ENCODE peak calls at places on chromosomes 4 and X, in eight cellular contexts. W is Peyer's patch, J is K562, N is prostate gland, D is suprapubic skin, Q is adrenal gland, O is ovary, S is esophagus squamous epithelium. U is an unnamed sample.
A peak's percentile ranks its signal among the peaks of the same experiment; 100 is the strongest.

GRCh38 chrX:51461053-51462050 is 35.0 kb downstream of the NUDT11 start:
- DNase-seq in D (no peak), Q (peak; percentile 33), W (no peak), O (no peak), N (no peak), J (peak; percentile 41), S (no peak), U (no peak)

GRCh38 chr4:188872809-188873208 is 733.6 kb downstream of the TRIML1 start:
- DNase-seq in N (no peak), J (no peak), D (no peak), O (no peak), S (no peak), Q (no peak), W (no peak), U (no peak)

GRCh38 chr4:6962211-6963041 is 52.8 kb downstream of the TBC1D14 start:
- DNase-seq in S (no peak), N (no peak), O (no peak), Q (no peak), D (no peak), J (no peak), W (peak; percentile 52), U (peak; percentile 42)

GRCh38 chr4:188282620-188283232 is 143.5 kb downstream of the TRIML1 start:
- DNase-seq in D (no peak), Q (no peak), N (no peak), O (no peak), J (no peak), W (no peak), S (no peak), U (no peak)

GRCh38 chr4:181061787-181062186 is 1181.4 kb upstream of the TENM3 start:
- DNase-seq in D (no peak), S (no peak), Q (no peak), N (no peak), J (no peak), O (no peak), W (no peak), U (no peak)

GRCh38 chr4:139560396-139561084 is 4.5 kb upstream of the SETD7 start:
- DNase-seq in D (no peak), W (no peak), J (no peak), S (no peak), N (no peak), Q (no peak), O (no peak), U (no peak)

GRCh38 chrX:55907968-55908607 is 190.5 kb downstream of the RRAGB start:
- DNase-seq in N (peak; percentile 49), D (no peak), J (peak; percentile 31), Q (peak; percentile 60), O (peak; percentile 65), S (no peak), W (peak; percentile 68), U (no peak)

GRCh38 chr4:152352645-152353116 is 183.2 kb downstream of the FBXW7 start:
- DNase-seq in O (peak; percentile 62), Q (peak; percentile 78), D (peak; percentile 67), S (no peak), W (no peak), N (peak; percentile 72), J (peak; percentile 58), U (no peak)

GRCh38 chrX:67544871-67545771 is 1.3 kb downstream of the AR start:
- DNase-seq in Q (peak; percentile 35), D (no peak), W (peak; percentile 20), S (no peak), J (peak; percentile 0), O (peak; percentile 40), N (peak; percentile 5), U (no peak)

GRCh38 chr4:57132746-57133142 is 22.6 kb upstream of the IGFBP7 start:
- DNase-seq in O (no peak), N (no peak), D (no peak), S (no peak), W (no peak), J (no peak), Q (no peak), U (no peak)

GRCh38 chrX:40278340-40279090 is 180.8 kb upstream of the BCOR start:
- DNase-seq in D (no peak), N (no peak), O (no peak), J (no peak), W (no peak), S (no peak), Q (no peak), U (no peak)

GRCh38 chr4:15232725-15233597 is 194.9 kb upstream of the C1QTNF7 start:
- DNase-seq in Q (peak; percentile 28), O (no peak), N (no peak), S (no peak), W (no peak), D (no peak), J (no peak), U (no peak)

DNA sequence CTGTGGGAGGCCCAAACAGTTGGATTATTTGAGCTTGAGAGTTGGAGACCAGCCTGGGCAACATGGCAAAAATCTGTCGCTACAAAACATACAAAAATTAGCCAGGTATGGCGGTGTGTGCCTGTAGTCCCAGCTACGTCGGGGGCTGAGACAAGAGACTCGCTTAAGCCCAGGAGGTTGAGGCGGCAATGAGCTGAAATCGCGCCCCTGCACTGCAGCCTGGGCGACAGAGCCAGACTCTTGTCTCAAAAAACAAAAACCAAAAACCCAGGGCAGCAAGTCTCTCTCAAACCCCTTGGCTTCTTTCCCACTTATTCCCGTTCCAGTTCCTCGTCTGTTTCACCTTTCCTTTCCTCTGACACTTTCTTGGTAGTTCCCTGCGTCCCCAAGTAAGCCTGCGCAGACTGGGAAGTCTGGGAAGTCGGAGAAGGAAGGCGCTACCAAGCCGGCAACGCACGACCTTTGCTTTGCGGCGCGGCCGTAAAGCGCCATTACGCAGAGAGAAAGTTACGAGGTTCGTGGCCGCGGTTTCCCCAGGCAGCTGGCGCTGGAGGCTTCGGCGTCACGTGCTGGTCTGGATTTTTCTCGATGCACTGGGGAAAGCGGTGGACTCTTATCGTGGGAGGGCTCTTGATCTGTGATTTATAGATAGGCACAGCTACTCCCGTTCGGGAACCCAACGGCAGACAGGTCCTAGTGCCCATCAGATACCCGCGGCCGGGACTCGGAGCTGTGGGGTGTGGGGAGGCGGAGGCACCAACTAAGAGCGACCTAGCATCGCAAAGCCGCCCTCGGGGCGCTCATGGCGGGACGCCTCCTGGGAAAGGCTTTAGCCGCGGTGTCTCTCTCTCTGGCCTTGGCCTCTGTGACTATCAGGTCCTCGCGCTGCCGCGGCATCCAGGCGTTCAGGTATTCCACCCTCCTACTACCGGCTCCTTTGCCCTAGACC is at the start of gene NUDT9:
- DNase-seq in O (peak; percentile 95), D (peak; percentile 95), S (peak; percentile 70), Q (peak; percentile 96), N (peak; percentile 93), W (peak; percentile 96), J (peak; percentile 96), U (peak; percentile 97)
- TF ChIP-seq POLR2A in O (peak; percentile 94), D (no peak), S (no peak), Q (peak; percentile 48), N (peak; percentile 47), W (peak; percentile 57), J (peak; percentile 96), U (peak; percentile 80)

GRCh38 chr4:48489683-48490011 is 405 bp upstream of the ZAR1 start:
- DNase-seq in D (no peak), W (no peak), N (no peak), O (no peak), Q (no peak), J (no peak), S (no peak), U (no peak)

GRCh38 chr4:48493485-48494100 is 3.5 kb downstream of the ZAR1 start:
- DNase-seq in Q (no peak), D (no peak), S (no peak), O (no peak), N (no peak), J (no peak), W (no peak), U (no peak)

GRCh38 chr4:48491514-48492176 is 1.6 kb downstream of the ZAR1 start:
- DNase-seq in S (no peak), Q (no peak), D (no peak), O (no peak), N (no peak), J (no peak), W (no peak), U (no peak)

GRCh38 chr4:48490680-48491513 is 845 bp downstream of the ZAR1 start:
- DNase-seq in Q (no peak), W (no peak), J (no peak), O (no peak), S (no peak), N (no peak), D (no peak), U (no peak)

GRCh38 chr4:48490012-48490679 is at the start of gene ZAR1:
- DNase-seq in Q (no peak), W (peak; percentile 57), J (no peak), N (no peak), D (no peak), O (peak; percentile 8), S (no peak), U (no peak)
- H3K27me3 ChIP-seq in Q (peaks cover 28% of the 10 kb centered on the region), W (peaks cover 24% of the 10 kb centered on the region), J (no peaks in the 10 kb centered on the region), N (no peaks in the 10 kb centered on the region), D (peaks cover 43% of the 10 kb centered on the region), O (no peaks in the 10 kb centered on the region), S (peaks cover 74% of the 10 kb centered on the region), U (peaks cover 5% of the 10 kb centered on the region)

GRCh38 chrX:134374910-134375309 is 85.1 kb upstream of the HPRT1 start:
- DNase-seq in W (no peak), O (no peak), Q (no peak), J (no peak), N (no peak), S (no peak), D (no peak), U (no peak)

GRCh38 chrX:134375691-134376090 is 84.3 kb upstream of the HPRT1 start:
- DNase-seq in D (no peak), W (no peak), N (no peak), O (no peak), Q (no peak), S (no peak), J (no peak), U (no peak)

GRCh38 chrX:134373736-134374135 is 86.2 kb upstream of the HPRT1 start:
- DNase-seq in O (no peak), N (no peak), Q (no peak), J (no peak), W (no peak), S (no peak), D (no peak), U (no peak)

GRCh38 chrX:134374294-134374693 is 85.7 kb upstream of the HPRT1 start:
- DNase-seq in O (no peak), Q (no peak), J (no peak), W (no peak), N (no peak), D (no peak), S (no peak), U (no peak)

GRCh38 chrX:134377537-134377936 is 82.4 kb upstream of the HPRT1 start:
- DNase-seq in N (peak; percentile 6), W (no peak), S (no peak), O (no peak), D (no peak), J (peak; percentile 67), Q (peak; percentile 33), U (no peak)
- TF ChIP-seq CTCF in N (peak; percentile 14), W (peak; percentile 24), S (peak; percentile 14), O (no peak), D (no peak), J (peak; percentile 35), Q (no peak), U (peak; percentile 40)

DNA sequence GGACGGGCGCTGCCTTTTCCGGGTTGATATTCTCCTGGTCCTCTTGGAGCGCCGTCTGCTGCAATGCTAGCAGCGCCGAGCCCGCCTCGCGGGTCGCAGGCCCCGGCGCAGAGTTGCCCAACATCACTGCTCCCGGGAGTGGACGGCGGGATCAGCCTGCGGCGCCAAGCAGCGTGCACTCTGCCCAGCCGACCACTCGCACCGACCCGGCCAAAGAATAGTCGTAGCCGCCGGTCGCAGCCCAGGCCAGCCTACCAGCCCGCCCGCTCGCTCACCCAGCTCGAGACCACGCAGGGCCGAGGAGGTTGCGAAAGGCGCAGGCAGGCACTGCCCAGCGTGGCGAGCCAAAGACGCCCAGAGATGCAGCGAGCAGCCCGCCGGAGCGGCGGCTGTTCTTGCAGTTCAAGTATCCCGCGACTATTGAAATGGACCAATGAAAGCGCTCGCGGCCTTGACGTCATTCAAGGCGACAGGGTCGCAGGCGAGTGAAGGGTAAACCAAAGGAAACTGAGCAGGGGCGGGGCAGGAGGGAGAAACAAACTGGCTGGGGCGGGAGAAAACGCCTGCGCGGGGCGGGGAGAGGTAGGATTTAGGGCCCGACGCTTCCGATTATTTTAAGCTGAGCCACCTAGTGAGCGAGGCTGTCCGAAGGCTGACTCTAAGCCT is at the start of gene CCNA2:
- DNase-seq in W (peak; percentile 94), Q (peak; percentile 98), O (peak; percentile 96), J (peak; percentile 99), N (peak; percentile 97), S (peak; percentile 80), D (peak; percentile 97), U (peak; percentile 97)
- TF ChIP-seq POLR2A in W (no peak), Q (no peak), O (no peak), J (peak; percentile 95), N (no peak), S (no peak), D (no peak), U (peak; percentile 63)